ENCODE peak calls at places on chromosome 9, in five cellular contexts. Q is fibroblast of pulmonary artery, H is BJ, F is cardiac fibroblast, P is memory B cell. G is an unnamed sample.
A peak's percentile ranks its signal among the peaks of the same experiment; 100 is the strongest.

GRCh38 chr9:71036501-71036900 is 84.9 kb downstream of the TRPM3 start:
- DNase-seq in Q (peak; percentile 81), H (no peak), F (peak; percentile 71), P (no peak), G (peak; percentile 20)

GRCh38 chr9:134635431-134636141 is 6.0 kb upstream of the COL5A1 start:
- DNase-seq in Q (no peak), H (no peak), F (no peak), P (no peak), G (no peak)

GRCh38 chr9:126678989-126679388 is 65.3 kb downstream of the LMX1B start:
- DNase-seq in Q (no peak), H (no peak), F (no peak), P (no peak), G (no peak)

GRCh38 chr9:78691531-78691930 is 394.6 kb downstream of the PSAT1 start:
- DNase-seq in Q (no peak), H (no peak), F (peak; percentile 52), P (no peak), G (peak; percentile 60)

GRCh38 chr9:114033397-114034103 is 44.5 kb downstream of the AMBP start:
- DNase-seq in Q (peak; percentile 23), H (no peak), F (peak; percentile 22), P (no peak), G (peak; percentile 25)

GRCh38 chr9:93658184-93658925 is 82.0 kb downstream of the PHF2 start:
- DNase-seq in Q (no peak), H (no peak), F (no peak), P (no peak), G (no peak)

GRCh38 chr9:27162045-27162444 is 53.0 kb downstream of the TEK start:
- DNase-seq in Q (peak; percentile 45), H (peak; percentile 40), F (peak; percentile 57), P (no peak), G (peak; percentile 31)

GRCh38 chr9:122332643-122333042 is 38.2 kb upstream of the PTGS1 start:
- DNase-seq in Q (no peak), H (no peak), F (no peak), P (no peak), G (no peak)

GRCh38 chr9:136748656-136749551 is 579 bp upstream of the LCN6 start:
- DNase-seq in Q (no peak), H (no peak), F (no peak), P (no peak), G (no peak)

GRCh38 chr9:97985058-97985861 is 2.1 kb downstream of the ANP32B start:
- DNase-seq in Q (peak; percentile 23), H (no peak), F (peak; percentile 43), P (no peak), G (peak; percentile 33)

GRCh38 chr9:37963936-37964739 is 60.2 kb upstream of the SLC25A51 start:
- DNase-seq in Q (peak; percentile 96), H (peak; percentile 44), F (peak; percentile 97), P (no peak), G (peak; percentile 90)

GRCh38 chr9:70347046-70347445 is 67.4 kb downstream of the KLF9 start:
- DNase-seq in Q (no peak), H (no peak), F (no peak), P (no peak), G (no peak)

GRCh38 chr9:126379661-126380365 is 53.2 kb downstream of the MVB12B start:
- DNase-seq in Q (no peak), H (no peak), F (peak; percentile 31), P (no peak), G (peak; percentile 52)

GRCh38 chr9:70367305-70367930 is 47.0 kb downstream of the KLF9 start:
- DNase-seq in Q (no peak), H (no peak), F (no peak), P (no peak), G (no peak)

GRCh38 chr9:136336156-136336860 is 9.0 kb downstream of the GPSM1 start:
- DNase-seq in Q (peak; percentile 27), H (no peak), F (no peak), P (no peak), G (no peak)

GRCh38 chr9:124206391-124206790 is 51.4 kb upstream of the NEK6 start:
- DNase-seq in Q (no peak), H (no peak), F (no peak), P (peak; percentile 40), G (no peak)

GRCh38 chr9:133188006-133188842 is 20.8 kb downstream of the OBP2B start:
- DNase-seq in Q (peak; percentile 7), H (no peak), F (peak; percentile 11), P (no peak), G (peak; percentile 27)

GRCh38 chr9:91783411-91783810 is 166.6 kb downstream of the ROR2 start:
- DNase-seq in Q (no peak), H (no peak), F (no peak), P (no peak), G (no peak)

GRCh38 chr9:83384214-83384613 is 154.0 kb downstream of the FRMD3 start:
- DNase-seq in Q (no peak), H (no peak), F (no peak), P (no peak), G (no peak)

G was measured in M059J.